ENCODE peak calls at places on chromosomes 4 and X, in five cellular contexts. G is H9, W is HS-27A, D is HTR-8/SVneo, J is NCI-H1105 treated with DMSO at 0.1 percent for 48 hours. H is an unnamed sample.

GRCh38 chr4:87803421-87803820 is 4.1 kb downstream of the IBSP start:
- DNase-seq in G (no peak), W (no peak), D (no peak), J (no peak), H (no peak)

GRCh38 chrX:12973561-12974216 is 1.2 kb upstream of the TMSB4X start:
- DNase-seq in G (no peak), W (no peak), D (no peak), J (peak), H (peak)

GRCh38 chr4:21596521-21596920 is 352.1 kb downstream of the KCNIP4 start:
- DNase-seq in G (no peak), W (no peak), D (no peak), J (peak), H (no peak)

GRCh38 chrX:74422576-74423288 is 1.4 kb downstream of the SLC16A2 start:
- DNase-seq in G (peak), W (peak), D (peak), J (no peak), H (no peak)

GRCh38 chr4:103928370-103928769 is 208.6 kb upstream of the TACR3 start:
- DNase-seq in G (no peak), W (no peak), D (no peak), J (no peak), H (no peak)

GRCh38 chrX:101460669-101461068 is 24.6 kb upstream of the ARMCX4 start:
- DNase-seq in G (no peak), W (no peak), D (no peak), J (no peak), H (no peak)

GRCh38 chr4:5710065-5710961 is 688 bp upstream of the EVC start:
- DNase-seq in G (no peak), W (no peak), D (peak), J (no peak), H (no peak)

GRCh38 chr4:139791681-139792080 is 126.1 kb downstream of the MGST2 start:
- DNase-seq in G (no peak), W (no peak), D (no peak), J (no peak), H (no peak)

GRCh38 chrX:112800901-112801775 is 39.5 kb downstream of the AMOT start:
- DNase-seq in G (no peak), W (no peak), D (no peak), J (no peak), H (no peak)

GRCh38 chr4:3324093-3324815 is 31.4 kb downstream of the RGS12 start:
- DNase-seq in G (peak), W (no peak), D (no peak), J (no peak), H (no peak)

GRCh38 chr4:3871181-3871852 is 105.1 kb downstream of the ADRA2C start:
- DNase-seq in G (peak), W (no peak), D (no peak), J (peak), H (no peak)

GRCh38 chr4:5824635-5825034 is 68.3 kb downstream of the CRMP1 start:
- DNase-seq in G (no peak), W (peak), D (peak), J (no peak), H (no peak)